ENCODE peak calls at places on chromosomes 5 and 9, in five cellular contexts. M, I, W, Y and A are unnamed samples.

GRCh38 chr9:95815153-95815552 is 60.3 kb upstream of the ERCC6L2 start:
- DNase-seq in M (no peak), I (no peak), W (no peak), Y (no peak), A (peak)

GRCh38 chr5:176542596-176543427 is 5.6 kb upstream of the RNF44 start:
- DNase-seq in M (no peak), I (no peak), W (no peak), Y (no peak), A (peak)

GRCh38 chr5:98529321-98529720 is 244.1 kb upstream of the RGMB start:
- DNase-seq in M (no peak), I (no peak), W (no peak), Y (no peak), A (no peak)

GRCh38 chr5:15501057-15501791 is 1.2 kb downstream of the FBXL7 start:
- DNase-seq in M (peak), I (peak), W (peak), Y (peak), A (no peak)

GRCh38 chr9:98538626-98539031 is 170.1 kb downstream of the GABBR2 start:
- DNase-seq in M (no peak), I (no peak), W (no peak), Y (no peak), A (no peak)

GRCh38 chr9:73813546-73813945 is 661.9 kb downstream of the ANXA1 start:
- DNase-seq in M (no peak), I (no peak), W (no peak), Y (no peak), A (no peak)

GRCh38 chr5:172458956-172459355 is 4.6 kb upstream of the SH3PXD2B start:
- DNase-seq in M (no peak), I (no peak), W (no peak), Y (no peak), A (no peak)

GRCh38 chr5:95426227-95426626 is 35.1 kb downstream of the FAM81B start:
- DNase-seq in M (no peak), I (no peak), W (no peak), Y (no peak), A (no peak)

GRCh38 chr5:144013816-144014215 is 156.6 kb downstream of the YIPF5 start:
- DNase-seq in M (no peak), I (no peak), W (no peak), Y (no peak), A (no peak)

GRCh38 chr5:137345396-137345795 is 153.7 kb downstream of the SPOCK1 start:
- DNase-seq in M (no peak), I (no peak), W (no peak), Y (no peak), A (no peak)

GRCh38 chr9:121505903-121506640 is 6.4 kb upstream of the GGTA1 start:
- DNase-seq in M (no peak), I (no peak), W (no peak), Y (no peak), A (no peak)

GRCh38 chr9:20236676-20237075 is 385.6 kb downstream of the MLLT3 start:
- DNase-seq in M (no peak), I (no peak), W (no peak), Y (peak), A (peak)

GRCh38 chr5:22242532-22242931 is 610.6 kb downstream of the CDH12 start:
- DNase-seq in M (no peak), I (no peak), W (peak), Y (no peak), A (peak)

GRCh38 chr5:98798371-98798770 is 24.9 kb downstream of the RGMB start:
- DNase-seq in M (no peak), I (no peak), W (no peak), Y (no peak), A (no peak)

GRCh38 chr9:908806-909205 is 67.3 kb downstream of the DMRT1 start:
- DNase-seq in M (no peak), I (no peak), W (peak), Y (no peak), A (no peak)

GRCh38 chr9:80049096-80049495 is 477.3 kb downstream of the TLE4 start:
- DNase-seq in M (no peak), I (no peak), W (no peak), Y (no peak), A (no peak)

GRCh38 chr9:133956520-133957076 is 35.5 kb downstream of the VAV2 start:
- DNase-seq in M (no peak), I (no peak), W (peak), Y (peak), A (no peak)

GRCh38 chr9:82140471-82140870 is 151.9 kb downstream of the SPATA31D1 start:
- DNase-seq in M (no peak), I (no peak), W (no peak), Y (peak), A (peak)

GRCh38 chr9:79662553-79662956 is 90.8 kb downstream of the TLE4 start:
- DNase-seq in M (no peak), I (no peak), W (no peak), Y (no peak), A (no peak)

GRCh38 chr9:132631280-132631679 is 38.5 kb downstream of the DDX31 start:
- DNase-seq in M (no peak), I (no peak), W (no peak), Y (peak), A (peak)

GRCh38 chr5:98454407-98454806 is 319.1 kb upstream of the RGMB start:
- DNase-seq in M (no peak), I (no peak), W (no peak), Y (peak), A (no peak)

GRCh38 chr9:21551401-21551800 is 69.3 kb upstream of the IFNE start:
- DNase-seq in M (no peak), I (no peak), W (no peak), Y (no peak), A (no peak)
- H3K27ac ChIP-seq in M (peak), I (no peak), W (no peak), Y (peak), A (no peak)

GRCh38 chr5:1524799-1525623 is 1.3 kb upstream of the LPCAT1 start:
- DNase-seq in M (no peak), I (no peak), W (no peak), Y (no peak), A (no peak)

GRCh38 chr5:1522601-1523479 is 920 bp downstream of the LPCAT1 start:
- DNase-seq in M (no peak), I (no peak), W (peak), Y (peak), A (no peak)

GRCh38 chr5:1524481-1524798 is 680 bp upstream of the LPCAT1 start:
- DNase-seq in M (no peak), I (no peak), W (peak), Y (no peak), A (no peak)

GRCh38 chr5:1523480-1523792 is 324 bp downstream of the LPCAT1 start:
- DNase-seq in M (no peak), I (no peak), W (no peak), Y (no peak), A (no peak)

DNA sequence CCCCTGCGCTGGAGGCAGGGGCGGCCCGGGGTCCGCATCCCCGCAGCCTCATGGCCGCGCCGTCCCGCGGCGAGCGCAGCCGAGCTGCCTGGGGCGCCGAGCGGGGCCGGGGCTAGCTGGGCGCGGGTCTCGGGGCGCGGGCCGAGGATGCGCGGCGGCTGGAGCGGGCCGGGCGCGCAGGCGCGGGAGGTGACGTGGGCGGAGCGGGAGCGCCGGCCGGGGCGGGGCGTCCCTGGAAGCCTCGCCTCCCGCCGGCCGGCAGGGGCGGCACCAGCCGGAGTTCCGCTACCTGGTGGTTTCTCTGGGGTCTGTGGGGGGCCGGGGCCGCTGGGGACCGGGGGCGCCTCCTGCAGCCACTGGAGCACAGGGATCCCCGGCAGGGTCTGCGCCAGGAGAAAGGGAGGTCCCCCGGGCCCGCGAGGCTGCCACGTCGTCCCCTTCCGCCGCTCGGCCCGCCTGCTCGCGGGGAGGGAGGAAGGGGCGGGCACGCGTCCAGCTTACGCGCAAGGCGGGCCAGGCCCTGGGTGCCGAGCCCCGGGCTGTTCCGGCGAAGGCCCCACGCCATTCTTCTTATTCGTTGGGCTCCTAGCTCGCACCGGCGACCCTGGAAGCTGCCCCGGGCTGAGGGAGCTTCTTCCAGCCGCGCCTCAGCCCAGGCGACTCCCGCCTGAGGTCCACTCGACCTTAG is at the start of gene LPCAT1:
- DNase-seq in M (peak), I (peak), W (peak), Y (peak), A (peak)
- TF ChIP-seq CTCF in M (no peak), I (peak), W (peak), Y (no peak), A (no peak)

GRCh38 chr9:125750656-125751035 is 3.5 kb downstream of the PBX3 start:
- DNase-seq in M (no peak), I (no peak), W (no peak), Y (peak), A (peak)

GRCh38 chr9:125754096-125754495 is 6.9 kb downstream of the PBX3 start:
- DNase-seq in M (no peak), I (no peak), W (no peak), Y (no peak), A (no peak)

GRCh38 chr9:125749287-125749935 is 2.2 kb downstream of the PBX3 start:
- DNase-seq in M (no peak), I (no peak), W (no peak), Y (peak), A (no peak)

GRCh38 chr9:125749951-125750655 is 2.9 kb downstream of the PBX3 start:
- DNase-seq in M (no peak), I (no peak), W (no peak), Y (peak), A (no peak)

GRCh38 chr9:125752070-125752628 is 5.0 kb downstream of the PBX3 start:
- DNase-seq in M (no peak), I (no peak), W (no peak), Y (peak), A (no peak)
- H3K27ac ChIP-seq in M (no peak), I (peak), W (no peak), Y (peak), A (no peak)

GRCh38 chr5:159048298-159048697 is 51.4 kb downstream of the EBF1 start:
- DNase-seq in M (no peak), I (no peak), W (no peak), Y (no peak), A (no peak)
- TF ChIP-seq CTCF in M (no peak), I (no peak), W (no peak), Y (no peak), A (no peak)

DNA sequence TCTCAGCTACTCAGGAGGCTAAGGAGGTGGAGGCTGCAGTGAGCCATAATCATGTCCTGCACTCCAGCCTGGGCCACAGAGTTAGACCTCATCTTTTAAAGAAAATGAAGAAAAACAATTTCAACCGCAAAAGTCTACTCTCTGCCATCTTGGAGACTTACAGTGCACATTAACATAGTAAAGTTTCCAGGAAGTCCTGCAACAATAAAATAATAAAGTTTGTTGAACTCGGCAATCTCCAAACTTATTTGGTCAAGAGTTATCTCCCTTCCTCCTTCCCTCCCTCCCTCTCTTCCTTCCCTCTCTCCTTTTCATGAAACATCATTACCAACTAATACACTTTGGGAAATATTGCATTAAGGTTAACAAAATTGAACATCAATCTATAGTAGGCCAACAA is 94.1 kb upstream of the JAK2 start:
- DNase-seq in M (no peak), I (no peak), W (no peak), Y (no peak), A (no peak)
- H3K27ac ChIP-seq in M (no peak), I (no peak), W (no peak), Y (no peak), A (no peak)